ENCODE peak calls at places on chromosome 6, in nine cellular contexts. One of them, this sample, is unnamed.

GRCh38 chr6:80226699-80227098 is 120.2 kb downstream of the BCKDHB start:
- DNase-seq in left ventricle myocardium inferior: no peak
- DNase-seq in fibroblast of pulmonary artery: no peak
- DNase-seq in OCI-LY7: no peak
- DNase-seq in NCI-H510A treated with DMSO at 0.1 percent for 48 hours: no peak
- DNase-seq in adipocyte: no peak
- DNase-seq in MCF 10A: no peak
- DNase-seq in stimulated activated CD8-positive, alpha-beta memory T cell treated with anti-CD3 and anti-CD28 coated beads, Interleukin-7, amount 100 ng/mL, for 4 hours: no peak
- DNase-seq in renal cortical epithelial cell: no peak
- DNase-seq in this sample: no peak

GRCh38 chr6:169869301-169869700 is 117.9 kb downstream of the ERMARD start:
- DNase-seq in OCI-LY7: no peak
- DNase-seq in left ventricle myocardium inferior: no peak
- DNase-seq in MCF 10A: no peak
- DNase-seq in NCI-H510A treated with DMSO at 0.1 percent for 48 hours: no peak
- DNase-seq in fibroblast of pulmonary artery: no peak
- DNase-seq in renal cortical epithelial cell: no peak
- DNase-seq in adipocyte: no peak
- DNase-seq in stimulated activated CD8-positive, alpha-beta memory T cell treated with anti-CD3 and anti-CD28 coated beads, Interleukin-7, amount 100 ng/mL, for 4 hours: no peak
- DNase-seq in this sample: no peak

GRCh38 chr6:3847521-3847920 is 1.7 kb upstream of the FAM50B start:
- DNase-seq in left ventricle myocardium inferior: no peak
- DNase-seq in adipocyte: no peak
- DNase-seq in stimulated activated CD8-positive, alpha-beta memory T cell treated with anti-CD3 and anti-CD28 coated beads, Interleukin-7, amount 100 ng/mL, for 4 hours: no peak
- DNase-seq in OCI-LY7: no peak
- DNase-seq in MCF 10A: no peak
- DNase-seq in NCI-H510A treated with DMSO at 0.1 percent for 48 hours: no peak
- DNase-seq in fibroblast of pulmonary artery: peak; percentile 26
- DNase-seq in renal cortical epithelial cell: no peak
- DNase-seq in this sample: peak; percentile 61

GRCh38 chr6:156630613-156631302 is 146.4 kb upstream of the ARID1B start:
- DNase-seq in adipocyte: no peak
- DNase-seq in left ventricle myocardium inferior: no peak
- DNase-seq in renal cortical epithelial cell: no peak
- DNase-seq in MCF 10A: no peak
- DNase-seq in OCI-LY7: no peak
- DNase-seq in stimulated activated CD8-positive, alpha-beta memory T cell treated with anti-CD3 and anti-CD28 coated beads, Interleukin-7, amount 100 ng/mL, for 4 hours: no peak
- DNase-seq in fibroblast of pulmonary artery: no peak
- DNase-seq in NCI-H510A treated with DMSO at 0.1 percent for 48 hours: no peak
- DNase-seq in this sample: no peak

GRCh38 chr6:40956871-40957270 is 82.2 kb downstream of the UNC5CL start:
- DNase-seq in OCI-LY7: no peak
- DNase-seq in MCF 10A: no peak
- DNase-seq in renal cortical epithelial cell: peak; percentile 97
- DNase-seq in adipocyte: no peak
- DNase-seq in fibroblast of pulmonary artery: no peak
- DNase-seq in NCI-H510A treated with DMSO at 0.1 percent for 48 hours: no peak
- DNase-seq in left ventricle myocardium inferior: no peak
- DNase-seq in stimulated activated CD8-positive, alpha-beta memory T cell treated with anti-CD3 and anti-CD28 coated beads, Interleukin-7, amount 100 ng/mL, for 4 hours: no peak
- DNase-seq in this sample: no peak

GRCh38 chr6:135053433-135053832 is 1.2 kb downstream of the HBS1L start:
- DNase-seq in MCF 10A: no peak
- DNase-seq in stimulated activated CD8-positive, alpha-beta memory T cell treated with anti-CD3 and anti-CD28 coated beads, Interleukin-7, amount 100 ng/mL, for 4 hours: no peak
- DNase-seq in fibroblast of pulmonary artery: no peak
- DNase-seq in left ventricle myocardium inferior: no peak
- DNase-seq in NCI-H510A treated with DMSO at 0.1 percent for 48 hours: no peak
- DNase-seq in OCI-LY7: no peak
- DNase-seq in adipocyte: no peak
- DNase-seq in renal cortical epithelial cell: no peak
- DNase-seq in this sample: no peak

GRCh38 chr6:131597448-131597847 is 24.4 kb downstream of the ARG1 start:
- DNase-seq in MCF 10A: peak; percentile 6
- DNase-seq in adipocyte: peak; percentile 6
- DNase-seq in left ventricle myocardium inferior: no peak
- DNase-seq in renal cortical epithelial cell: no peak
- DNase-seq in NCI-H510A treated with DMSO at 0.1 percent for 48 hours: no peak
- DNase-seq in fibroblast of pulmonary artery: peak; percentile 5
- DNase-seq in stimulated activated CD8-positive, alpha-beta memory T cell treated with anti-CD3 and anti-CD28 coated beads, Interleukin-7, amount 100 ng/mL, for 4 hours: no peak
- DNase-seq in OCI-LY7: peak; percentile 13
- DNase-seq in this sample: peak; percentile 45

GRCh38 chr6:30323806-30324205 is 2.9 kb upstream of the TRIM39 start:
- DNase-seq in OCI-LY7: no peak
- DNase-seq in fibroblast of pulmonary artery: no peak
- DNase-seq in renal cortical epithelial cell: no peak
- DNase-seq in NCI-H510A treated with DMSO at 0.1 percent for 48 hours: no peak
- DNase-seq in MCF 10A: peak; percentile 20
- DNase-seq in stimulated activated CD8-positive, alpha-beta memory T cell treated with anti-CD3 and anti-CD28 coated beads, Interleukin-7, amount 100 ng/mL, for 4 hours: no peak
- DNase-seq in adipocyte: no peak
- DNase-seq in left ventricle myocardium inferior: no peak
- DNase-seq in this sample: no peak

GRCh38 chr6:121158438-121158837 is 175.8 kb downstream of the TBC1D32 start:
- DNase-seq in MCF 10A: no peak
- DNase-seq in stimulated activated CD8-positive, alpha-beta memory T cell treated with anti-CD3 and anti-CD28 coated beads, Interleukin-7, amount 100 ng/mL, for 4 hours: no peak
- DNase-seq in renal cortical epithelial cell: no peak
- DNase-seq in left ventricle myocardium inferior: no peak
- DNase-seq in fibroblast of pulmonary artery: peak; percentile 3
- DNase-seq in NCI-H510A treated with DMSO at 0.1 percent for 48 hours: no peak
- DNase-seq in OCI-LY7: no peak
- DNase-seq in adipocyte: no peak
- DNase-seq in this sample: peak; percentile 4

GRCh38 chr6:129269891-129270290 is 387.0 kb downstream of the LAMA2 start:
- DNase-seq in fibroblast of pulmonary artery: no peak
- DNase-seq in renal cortical epithelial cell: no peak
- DNase-seq in left ventricle myocardium inferior: no peak
- DNase-seq in stimulated activated CD8-positive, alpha-beta memory T cell treated with anti-CD3 and anti-CD28 coated beads, Interleukin-7, amount 100 ng/mL, for 4 hours: no peak
- DNase-seq in MCF 10A: no peak
- DNase-seq in adipocyte: no peak
- DNase-seq in NCI-H510A treated with DMSO at 0.1 percent for 48 hours: no peak
- DNase-seq in OCI-LY7: no peak
- DNase-seq in this sample: no peak

GRCh38 chr6:145028144-145028818 is 707.0 kb downstream of the EPM2A start:
- DNase-seq in left ventricle myocardium inferior: no peak
- DNase-seq in MCF 10A: peak; percentile 60
- DNase-seq in adipocyte: peak; percentile 50
- DNase-seq in stimulated activated CD8-positive, alpha-beta memory T cell treated with anti-CD3 and anti-CD28 coated beads, Interleukin-7, amount 100 ng/mL, for 4 hours: no peak
- DNase-seq in OCI-LY7: peak; percentile 29
- DNase-seq in fibroblast of pulmonary artery: peak; percentile 56
- DNase-seq in renal cortical epithelial cell: peak; percentile 61
- DNase-seq in NCI-H510A treated with DMSO at 0.1 percent for 48 hours: no peak
- DNase-seq in this sample: peak; percentile 65

GRCh38 chr6:83952830-83953229 is 80.7 kb upstream of the MRAP2 start:
- DNase-seq in MCF 10A: no peak
- DNase-seq in fibroblast of pulmonary artery: no peak
- DNase-seq in OCI-LY7: no peak
- DNase-seq in renal cortical epithelial cell: no peak
- DNase-seq in adipocyte: peak; percentile 32
- DNase-seq in left ventricle myocardium inferior: no peak
- DNase-seq in NCI-H510A treated with DMSO at 0.1 percent for 48 hours: no peak
- DNase-seq in stimulated activated CD8-positive, alpha-beta memory T cell treated with anti-CD3 and anti-CD28 coated beads, Interleukin-7, amount 100 ng/mL, for 4 hours: no peak
- DNase-seq in this sample: peak; percentile 30

GRCh38 chr6:159152014-159152413 is 17.2 kb upstream of the FNDC1 start:
- DNase-seq in fibroblast of pulmonary artery: peak; percentile 16
- DNase-seq in adipocyte: no peak
- DNase-seq in left ventricle myocardium inferior: no peak
- DNase-seq in MCF 10A: no peak
- DNase-seq in OCI-LY7: no peak
- DNase-seq in renal cortical epithelial cell: peak; percentile 18
- DNase-seq in NCI-H510A treated with DMSO at 0.1 percent for 48 hours: no peak
- DNase-seq in stimulated activated CD8-positive, alpha-beta memory T cell treated with anti-CD3 and anti-CD28 coated beads, Interleukin-7, amount 100 ng/mL, for 4 hours: no peak
- DNase-seq in this sample: peak; percentile 23

GRCh38 chr6:42281570-42281969 is 63.9 kb upstream of the MRPS10 start:
- DNase-seq in stimulated activated CD8-positive, alpha-beta memory T cell treated with anti-CD3 and anti-CD28 coated beads, Interleukin-7, amount 100 ng/mL, for 4 hours: no peak
- DNase-seq in MCF 10A: no peak
- DNase-seq in OCI-LY7: no peak
- DNase-seq in fibroblast of pulmonary artery: no peak
- DNase-seq in renal cortical epithelial cell: no peak
- DNase-seq in left ventricle myocardium inferior: no peak
- DNase-seq in adipocyte: no peak
- DNase-seq in NCI-H510A treated with DMSO at 0.1 percent for 48 hours: peak; percentile 8
- DNase-seq in this sample: no peak

GRCh38 chr6:45563902-45564301 is 186.2 kb upstream of the SUPT3H start:
- DNase-seq in left ventricle myocardium inferior: no peak
- DNase-seq in adipocyte: no peak
- DNase-seq in renal cortical epithelial cell: no peak
- DNase-seq in stimulated activated CD8-positive, alpha-beta memory T cell treated with anti-CD3 and anti-CD28 coated beads, Interleukin-7, amount 100 ng/mL, for 4 hours: no peak
- DNase-seq in OCI-LY7: no peak
- DNase-seq in fibroblast of pulmonary artery: no peak
- DNase-seq in NCI-H510A treated with DMSO at 0.1 percent for 48 hours: no peak
- DNase-seq in MCF 10A: no peak
- DNase-seq in this sample: no peak

GRCh38 chr6:104710543-104711335 is 149.0 kb downstream of the HACE1 start:
- DNase-seq in fibroblast of pulmonary artery: no peak
- DNase-seq in left ventricle myocardium inferior: no peak
- DNase-seq in NCI-H510A treated with DMSO at 0.1 percent for 48 hours: peak; percentile 72
- DNase-seq in MCF 10A: no peak
- DNase-seq in OCI-LY7: no peak
- DNase-seq in stimulated activated CD8-positive, alpha-beta memory T cell treated with anti-CD3 and anti-CD28 coated beads, Interleukin-7, amount 100 ng/mL, for 4 hours: no peak
- DNase-seq in renal cortical epithelial cell: no peak
- DNase-seq in adipocyte: peak; percentile 50
- DNase-seq in this sample: peak; percentile 38

GRCh38 chr6:119240257-119241123 is 109.1 kb downstream of the MAN1A1 start:
- DNase-seq in renal cortical epithelial cell: peak; percentile 86
- DNase-seq in fibroblast of pulmonary artery: peak; percentile 8
- DNase-seq in NCI-H510A treated with DMSO at 0.1 percent for 48 hours: no peak
- DNase-seq in left ventricle myocardium inferior: no peak
- DNase-seq in stimulated activated CD8-positive, alpha-beta memory T cell treated with anti-CD3 and anti-CD28 coated beads, Interleukin-7, amount 100 ng/mL, for 4 hours: no peak
- DNase-seq in MCF 10A: no peak
- DNase-seq in OCI-LY7: no peak
- DNase-seq in adipocyte: no peak
- DNase-seq in this sample: peak; percentile 8

GRCh38 chr6:170096191-170096802 is 194.6 kb downstream of the DLL1 start:
- DNase-seq in renal cortical epithelial cell: no peak
- DNase-seq in OCI-LY7: no peak
- DNase-seq in left ventricle myocardium inferior: no peak
- DNase-seq in NCI-H510A treated with DMSO at 0.1 percent for 48 hours: no peak
- DNase-seq in MCF 10A: no peak
- DNase-seq in adipocyte: no peak
- DNase-seq in stimulated activated CD8-positive, alpha-beta memory T cell treated with anti-CD3 and anti-CD28 coated beads, Interleukin-7, amount 100 ng/mL, for 4 hours: no peak
- DNase-seq in fibroblast of pulmonary artery: no peak
- DNase-seq in this sample: no peak